ENCODE peak calls at places on chromosomes 4 and X, in five cellular contexts. One of them, this sample, is unnamed.

GRCh38 chr4:186144596-186145569 is 40.4 kb downstream of the FAM149A start:
- DNase-seq in IMR-90: peak; percentile 43
- DNase-seq in SK-N-SH: peak; percentile 92
- DNase-seq in adipocyte: peak; percentile 83
- DNase-seq in left lung: peak; percentile 50
- DNase-seq in this sample: no peak

GRCh38 chrX:47489507-47490275 is 6.7 kb upstream of the ZNF41 start:
- DNase-seq in IMR-90: no peak
- DNase-seq in SK-N-SH: no peak
- DNase-seq in adipocyte: no peak
- DNase-seq in left lung: no peak
- DNase-seq in this sample: no peak

GRCh38 chr4:66032571-66032970 is 362.3 kb upstream of the EPHA5 start:
- DNase-seq in IMR-90: no peak
- DNase-seq in SK-N-SH: no peak
- DNase-seq in adipocyte: no peak
- DNase-seq in left lung: no peak
- DNase-seq in this sample: no peak

GRCh38 chr4:145881991-145882390 is 56.6 kb downstream of the ZNF827 start:
- DNase-seq in IMR-90: no peak
- DNase-seq in SK-N-SH: no peak
- DNase-seq in adipocyte: no peak
- DNase-seq in left lung: peak; percentile 59
- DNase-seq in this sample: no peak

GRCh38 chr4:74366367-74366891 is 1.5 kb downstream of the EREG start:
- DNase-seq in IMR-90: no peak
- DNase-seq in SK-N-SH: no peak
- DNase-seq in adipocyte: no peak
- DNase-seq in left lung: no peak
- DNase-seq in this sample: no peak

GRCh38 chrX:122739770-122740169 is 444.3 kb upstream of the GRIA3 start:
- DNase-seq in IMR-90: no peak
- DNase-seq in SK-N-SH: no peak
- DNase-seq in adipocyte: peak; percentile 7
- DNase-seq in left lung: no peak
- DNase-seq in this sample: no peak

GRCh38 chrX:96684339-96685204 is at the start of gene DIAPH2:
- DNase-seq in IMR-90: peak; percentile 75
- DNase-seq in SK-N-SH: peak; percentile 69
- DNase-seq in adipocyte: peak; percentile 79
- DNase-seq in left lung: peak; percentile 83
- DNase-seq in this sample: peak; percentile 33

GRCh38 chr4:101027721-101028120 is 319.6 kb downstream of the PPP3CA start:
- DNase-seq in IMR-90: no peak
- DNase-seq in SK-N-SH: no peak
- DNase-seq in adipocyte: no peak
- DNase-seq in left lung: no peak
- DNase-seq in this sample: no peak

GRCh38 chr4:105122334-105122733 is 24.3 kb upstream of the TET2 start:
- DNase-seq in IMR-90: no peak
- DNase-seq in SK-N-SH: no peak
- DNase-seq in adipocyte: no peak
- DNase-seq in left lung: no peak
- DNase-seq in this sample: no peak

GRCh38 chr4:110087116-110087708 is 111.2 kb downstream of the ELOVL6 start:
- DNase-seq in IMR-90: peak; percentile 83
- DNase-seq in SK-N-SH: no peak
- DNase-seq in adipocyte: peak; percentile 74
- DNase-seq in left lung: no peak
- DNase-seq in this sample: peak; percentile 27

GRCh38 chr4:183185018-183185417 is 86.0 kb downstream of the WWC2 start:
- DNase-seq in IMR-90: peak; percentile 62
- DNase-seq in SK-N-SH: no peak
- DNase-seq in adipocyte: no peak
- DNase-seq in left lung: no peak
- DNase-seq in this sample: no peak

GRCh38 chr4:157220026-157220881 is at the start of gene GRIA2:
- DNase-seq in IMR-90: peak; percentile 54
- DNase-seq in SK-N-SH: peak; percentile 89
- DNase-seq in adipocyte: peak; percentile 78
- DNase-seq in left lung: no peak
- DNase-seq in this sample: no peak

GRCh38 chr4:122003335-122003734 is 51.5 kb upstream of the TRPC3 start:
- DNase-seq in IMR-90: no peak
- DNase-seq in SK-N-SH: peak; percentile 60
- DNase-seq in adipocyte: peak; percentile 4
- DNase-seq in left lung: no peak
- DNase-seq in this sample: no peak

GRCh38 chr4:186021461-186022167 is 47.3 kb upstream of the TLR3 start:
- DNase-seq in IMR-90: peak; percentile 20
- DNase-seq in SK-N-SH: peak; percentile 82
- DNase-seq in adipocyte: peak; percentile 64
- DNase-seq in left lung: no peak
- DNase-seq in this sample: no peak

GRCh38 chrX:137548261-137548660 is 17.7 kb upstream of the ZIC3 start:
- DNase-seq in IMR-90: no peak
- DNase-seq in SK-N-SH: no peak
- DNase-seq in adipocyte: no peak
- DNase-seq in left lung: no peak
- DNase-seq in this sample: no peak

GRCh38 chrX:137547291-137547690 is 18.6 kb upstream of the ZIC3 start:
- DNase-seq in IMR-90: no peak
- DNase-seq in SK-N-SH: no peak
- DNase-seq in adipocyte: no peak
- DNase-seq in left lung: no peak
- DNase-seq in this sample: no peak

GRCh38 chrX:137549073-137549472 is 16.9 kb upstream of the ZIC3 start:
- DNase-seq in IMR-90: no peak
- DNase-seq in SK-N-SH: no peak
- DNase-seq in adipocyte: no peak
- DNase-seq in left lung: no peak
- DNase-seq in this sample: no peak

GRCh38 chrX:137550561-137551305 is 15.2 kb upstream of the ZIC3 start:
- DNase-seq in IMR-90: no peak
- DNase-seq in SK-N-SH: no peak
- DNase-seq in adipocyte: no peak
- DNase-seq in left lung: no peak
- DNase-seq in this sample: no peak

GRCh38 chrX:137549846-137550534 is 15.9 kb upstream of the ZIC3 start:
- DNase-seq in IMR-90: no peak
- DNase-seq in SK-N-SH: no peak
- DNase-seq in adipocyte: no peak
- DNase-seq in left lung: no peak
- DNase-seq in this sample: no peak
- H3K27me3 ChIP-seq in IMR-90: peaks cover 6% of the 10 kb centered on the region
- H3K27me3 ChIP-seq in SK-N-SH: peaks cover 15% of the 10 kb centered on the region
- H3K27me3 ChIP-seq in adipocyte: peaks cover 44% of the 10 kb centered on the region
- H3K27me3 ChIP-seq in left lung: peaks cover 80% of the 10 kb centered on the region
- H3K27me3 ChIP-seq in this sample: peaks cover 3% of the 10 kb centered on the region

DNA sequence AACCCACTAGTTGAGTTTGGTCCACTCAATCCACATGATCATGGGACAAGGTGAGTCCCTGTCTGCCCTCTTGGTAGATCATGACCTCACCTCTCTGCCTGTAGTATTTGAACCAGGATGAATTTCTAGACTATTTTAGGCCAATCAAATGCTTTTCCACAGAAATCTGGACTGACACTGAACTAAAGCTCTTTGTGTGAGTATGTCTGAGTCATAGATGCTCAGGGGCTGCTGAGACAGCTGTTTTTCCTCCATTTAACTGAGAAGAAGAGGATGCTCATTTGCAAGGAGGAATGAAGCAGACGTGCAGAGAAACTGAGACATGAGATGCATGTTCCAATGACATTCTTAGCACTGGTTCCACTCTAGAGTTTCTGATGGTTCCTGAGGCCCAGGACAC is 77.3 kb upstream of the TMEM47 start:
- DNase-seq in IMR-90: peak; percentile 62
- DNase-seq in SK-N-SH: no peak
- DNase-seq in adipocyte: peak; percentile 19
- DNase-seq in left lung: no peak
- DNase-seq in this sample: peak; percentile 1
- H3K27me3 ChIP-seq in IMR-90: no peaks in the 10 kb centered on the region
- H3K27me3 ChIP-seq in SK-N-SH: no peaks in the 10 kb centered on the region
- H3K27me3 ChIP-seq in adipocyte: peaks cover 7% of the 10 kb centered on the region
- H3K27me3 ChIP-seq in left lung: no peaks in the 10 kb centered on the region
- H3K27me3 ChIP-seq in this sample: no peaks in the 10 kb centered on the region

DNA sequence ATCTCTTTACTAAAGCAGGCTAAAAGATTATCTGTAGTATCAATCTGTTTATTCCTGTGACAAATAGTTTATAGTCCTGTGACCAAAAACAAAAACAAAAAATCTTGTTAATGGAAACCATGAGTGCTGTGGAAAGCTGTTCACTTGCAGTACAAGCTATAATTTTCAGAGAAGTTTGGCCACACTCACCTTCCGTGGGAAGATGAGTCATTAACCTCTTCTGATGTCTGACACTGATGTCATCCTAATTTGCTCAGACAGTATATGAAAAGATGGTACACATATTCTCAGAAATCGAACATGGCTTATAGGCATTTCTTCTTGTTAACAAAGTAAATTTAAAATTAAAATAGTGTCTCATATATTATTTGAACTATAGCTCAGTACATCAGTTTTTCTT is 19.9 kb upstream of the ENPP6 start:
- DNase-seq in IMR-90: no peak
- DNase-seq in SK-N-SH: no peak
- DNase-seq in adipocyte: no peak
- DNase-seq in left lung: no peak
- DNase-seq in this sample: no peak
- H3K27me3 ChIP-seq in IMR-90: peaks cover 2% of the 10 kb centered on the region
- H3K27me3 ChIP-seq in SK-N-SH: no peaks in the 10 kb centered on the region
- H3K27me3 ChIP-seq in adipocyte: peaks cover 4% of the 10 kb centered on the region
- H3K27me3 ChIP-seq in left lung: no peaks in the 10 kb centered on the region
- H3K27me3 ChIP-seq in this sample: no peaks in the 10 kb centered on the region

DNA sequence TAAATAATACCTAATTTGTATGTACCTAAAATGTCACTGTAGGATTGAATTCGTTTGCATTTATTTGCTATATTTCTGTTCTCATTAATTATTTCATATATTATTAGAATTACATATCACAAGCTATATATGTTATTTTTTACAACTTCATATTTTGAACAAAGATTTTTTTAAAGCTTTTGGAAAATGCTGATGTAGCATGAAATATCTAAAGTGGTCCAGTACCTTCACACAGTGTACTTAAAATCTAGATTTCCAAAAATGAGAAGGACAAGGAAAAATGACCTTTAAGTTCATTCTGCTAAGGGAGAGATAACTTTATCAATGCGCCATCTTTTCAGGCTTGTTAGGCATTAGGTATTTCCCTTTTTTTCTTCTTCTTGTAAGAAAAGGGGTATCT is 71.8 kb downstream of the LARP7 start:
- DNase-seq in IMR-90: no peak
- DNase-seq in SK-N-SH: no peak
- DNase-seq in adipocyte: no peak
- DNase-seq in left lung: no peak
- DNase-seq in this sample: no peak
- H3K27me3 ChIP-seq in IMR-90: peaks cover 22% of the 10 kb centered on the region
- H3K27me3 ChIP-seq in SK-N-SH: peaks cover 19% of the 10 kb centered on the region
- H3K27me3 ChIP-seq in adipocyte: peaks cover 21% of the 10 kb centered on the region
- H3K27me3 ChIP-seq in left lung: peaks cover 85% of the 10 kb centered on the region
- H3K27me3 ChIP-seq in this sample: peaks cover 20% of the 10 kb centered on the region

DNA sequence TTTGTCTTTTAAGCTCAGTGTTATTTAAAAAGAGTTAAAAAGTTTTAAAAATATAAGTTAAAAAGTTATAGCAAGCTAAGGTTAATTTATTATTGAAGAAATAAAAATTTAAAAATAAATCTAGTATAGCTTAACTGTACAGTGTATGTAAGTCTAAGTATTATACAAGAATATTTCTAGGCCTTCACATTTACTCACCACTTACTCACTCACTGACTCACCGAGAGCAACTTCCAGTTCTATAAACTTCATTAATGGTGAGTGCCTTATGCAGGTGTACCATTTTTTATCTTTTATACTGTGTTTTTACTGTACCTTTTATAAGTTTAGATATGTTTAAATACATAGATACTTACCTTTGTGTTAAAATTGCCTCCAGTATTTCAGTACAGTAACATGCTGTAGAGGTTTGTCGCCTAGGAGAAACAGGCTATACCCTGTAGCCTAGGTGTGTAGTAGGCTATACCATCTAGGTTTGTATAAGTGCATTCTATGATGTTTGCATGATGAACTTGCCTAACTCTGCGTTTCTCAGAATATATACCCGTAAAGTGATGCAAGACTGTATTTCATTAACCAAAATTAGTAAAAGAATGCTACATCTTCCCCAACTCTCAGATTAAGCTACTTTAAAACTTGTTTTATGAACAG is 202.9 kb downstream of the CFAP299 start:
- DNase-seq in IMR-90: peak; percentile 85
- DNase-seq in SK-N-SH: no peak
- DNase-seq in adipocyte: peak; percentile 10
- DNase-seq in left lung: no peak
- DNase-seq in this sample: no peak
- H3K27me3 ChIP-seq in IMR-90: peaks cover 2% of the 10 kb centered on the region
- H3K27me3 ChIP-seq in SK-N-SH: no peaks in the 10 kb centered on the region
- H3K27me3 ChIP-seq in adipocyte: no peaks in the 10 kb centered on the region
- H3K27me3 ChIP-seq in left lung: no peaks in the 10 kb centered on the region
- H3K27me3 ChIP-seq in this sample: no peaks in the 10 kb centered on the region

GRCh38 chr4:83722730-83723269 is 186.9 kb downstream of the GPAT3 start:
- DNase-seq in IMR-90: no peak
- DNase-seq in SK-N-SH: no peak
- DNase-seq in adipocyte: no peak
- DNase-seq in left lung: no peak
- DNase-seq in this sample: no peak
- H3K27me3 ChIP-seq in IMR-90: no peaks in the 10 kb centered on the region
- H3K27me3 ChIP-seq in SK-N-SH: peaks cover 4% of the 10 kb centered on the region
- H3K27me3 ChIP-seq in adipocyte: peaks cover 3% of the 10 kb centered on the region
- H3K27me3 ChIP-seq in left lung: no peaks in the 10 kb centered on the region
- H3K27me3 ChIP-seq in this sample: no peaks in the 10 kb centered on the region

GRCh38 chrX:87679849-87680248 is 162.2 kb downstream of the KLHL4 start:
- DNase-seq in IMR-90: no peak
- DNase-seq in SK-N-SH: no peak
- DNase-seq in adipocyte: no peak
- DNase-seq in left lung: no peak
- DNase-seq in this sample: no peak
- H3K27me3 ChIP-seq in IMR-90: no peaks in the 10 kb centered on the region
- H3K27me3 ChIP-seq in SK-N-SH: peaks cover 7% of the 10 kb centered on the region
- H3K27me3 ChIP-seq in adipocyte: peaks cover 4% of the 10 kb centered on the region
- H3K27me3 ChIP-seq in left lung: no peaks in the 10 kb centered on the region
- H3K27me3 ChIP-seq in this sample: no peaks in the 10 kb centered on the region

DNA sequence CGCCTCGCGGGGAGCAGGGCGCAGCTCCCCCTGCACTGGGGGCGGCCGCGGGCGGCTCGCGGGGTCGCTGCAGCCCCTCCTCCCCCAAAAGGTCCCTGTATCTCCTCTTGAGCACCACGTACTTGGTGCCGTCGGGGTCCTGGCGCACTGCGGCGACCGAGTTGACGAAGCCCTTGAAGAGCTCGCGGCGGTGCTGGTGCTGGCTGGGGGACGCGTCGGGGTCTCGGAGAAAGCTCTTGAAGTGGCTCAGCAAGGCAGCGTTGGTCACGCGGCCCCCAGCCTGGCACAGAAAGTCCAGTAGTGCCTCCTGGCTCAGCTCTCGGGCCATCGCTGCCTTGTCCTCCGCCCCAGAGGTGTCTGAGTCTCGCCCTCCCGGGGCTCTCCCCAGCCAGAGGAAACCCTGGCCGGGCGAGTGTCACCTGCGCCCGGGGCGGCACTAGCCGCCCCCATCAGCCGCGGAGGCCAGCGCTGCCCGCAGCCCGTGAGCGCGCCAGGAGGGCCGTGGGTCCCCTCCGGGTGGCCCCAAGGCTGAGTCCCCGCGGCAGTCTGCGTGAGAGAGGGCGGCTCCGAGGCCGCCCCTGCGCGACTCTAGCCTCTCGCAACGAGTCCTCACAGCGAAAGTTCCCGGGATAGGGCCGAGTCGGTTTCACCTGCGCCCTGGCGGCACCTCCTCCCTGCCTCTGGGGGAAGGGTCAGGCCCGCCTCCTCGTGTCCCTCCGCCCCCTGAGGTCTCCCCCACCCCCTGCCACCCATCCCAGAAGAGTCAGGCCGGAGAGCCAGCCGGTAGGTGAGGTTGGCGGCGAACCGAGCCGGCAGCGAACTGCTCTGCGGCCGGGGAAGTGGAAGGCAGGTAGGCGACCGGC is at the start of gene SOWAHB:
- DNase-seq in IMR-90: no peak
- DNase-seq in SK-N-SH: peak; percentile 58
- DNase-seq in adipocyte: peak; percentile 48
- DNase-seq in left lung: peak; percentile 87
- DNase-seq in this sample: no peak
- H3K27me3 ChIP-seq in IMR-90: peaks cover 44% of the 10 kb centered on the region
- H3K27me3 ChIP-seq in SK-N-SH: peaks cover 28% of the 10 kb centered on the region
- H3K27me3 ChIP-seq in adipocyte: peaks cover 51% of the 10 kb centered on the region
- H3K27me3 ChIP-seq in left lung: peaks cover 61% of the 10 kb centered on the region
- H3K27me3 ChIP-seq in this sample: peaks cover 40% of the 10 kb centered on the region

This sample was measured in AG04450.